ENCODE peak calls at places on chromosome 16, in seven cellular contexts. Z is SHP77; U is astrocyte; F is brain microvascular endothelial cell; C is GM23248; Q is anterior cingulate cortex; K is activated naive CD4-positive, alpha-beta T cell treated with anti-CD3 and anti-CD28 coated beads, Interleukin-2, amount 50 U/mL, for 16 hours. P is an unnamed sample.
A peak's percentile ranks its signal among the peaks of the same experiment; 100 is the strongest.

GRCh38 chr16:89168381-89169189 is 3.0 kb upstream of the CDH15 start:
- DNase-seq in C (peak; percentile 39), U (no peak), Q (no peak), Z (no peak), K (no peak), F (no peak), P (no peak)

GRCh38 chr16:22369221-22369811 is 5.1 kb downstream of the CDR2 start:
- DNase-seq in C (peak; percentile 69), Q (no peak), K (no peak), U (no peak), F (no peak), Z (peak; percentile 3), P (no peak)

GRCh38 chr16:85151603-85152413 is 39.5 kb upstream of the CIBAR2 start:
- DNase-seq in F (peak; percentile 58), Q (peak; percentile 39), C (peak; percentile 86), Z (peak; percentile 67), K (no peak), U (peak; percentile 69), P (no peak)

GRCh38 chr16:28292731-28293588 is 635 bp downstream of the SBK1 start:
- DNase-seq in K (peak; percentile 30), F (no peak), Q (no peak), U (no peak), C (no peak), Z (peak; percentile 54), P (peak; percentile 59)

GRCh38 chr16:117381-118365 is 20.8 kb downstream of the NPRL3 start:
- DNase-seq in F (no peak), Q (no peak), C (peak; percentile 64), K (peak; percentile 71), U (no peak), Z (peak; percentile 75), P (peak; percentile 26)

GRCh38 chr16:14449790-14450463 is 180.1 kb downstream of the PARN start:
- DNase-seq in Z (no peak), K (no peak), U (peak; percentile 15), F (no peak), C (peak; percentile 56), Q (no peak), P (no peak)

GRCh38 chr16:29806096-29806579 is at the start of gene MAZ:
- DNase-seq in Z (peak; percentile 97), K (peak; percentile 79), Q (no peak), U (peak; percentile 88), C (no peak), F (no peak), P (peak; percentile 95)

GRCh38 chr16:65745-66144 is 6.7 kb downstream of the RHBDF1 start:
- DNase-seq in U (no peak), K (peak; percentile 85), F (peak; percentile 63), Z (peak; percentile 80), Q (peak; percentile 73), C (peak; percentile 88), P (peak; percentile 35)

GRCh38 chr16:75099738-75100615 is 16.6 kb downstream of the LDHD start:
- DNase-seq in F (no peak), Z (no peak), U (no peak), K (no peak), Q (no peak), C (no peak), P (no peak)

GRCh38 chr16:20899503-20900298 is 457 bp downstream of the DCUN1D3 start:
- DNase-seq in Z (no peak), Q (no peak), K (no peak), F (no peak), U (no peak), C (peak; percentile 48), P (no peak)

GRCh38 chr16:48870141-48870540 is 260.2 kb upstream of the N4BP1 start:
- DNase-seq in Z (no peak), C (no peak), K (no peak), F (no peak), U (no peak), Q (no peak), P (no peak)

GRCh38 chr16:63312343-63312742 is 1276.1 kb upstream of the CDH8 start:
- DNase-seq in Z (no peak), Q (no peak), U (no peak), K (no peak), F (no peak), C (no peak), P (no peak)

GRCh38 chr16:62077998-62078397 is 41.8 kb upstream of the CDH8 start:
- DNase-seq in U (no peak), Q (no peak), C (peak; percentile 4), K (no peak), F (peak; percentile 5), Z (peak; percentile 45), P (no peak)

GRCh38 chr16:2715519-2715918 is 4.5 kb downstream of the PRSS27 start:
- DNase-seq in Z (no peak), F (peak; percentile 40), Q (peak; percentile 34), C (peak; percentile 67), K (peak; percentile 81), U (peak; percentile 19), P (no peak)

GRCh38 chr16:50887500-50887899 is 145.6 kb downstream of the CYLD start:
- DNase-seq in Q (no peak), F (no peak), Z (no peak), U (no peak), C (no peak), K (no peak), P (no peak)